ENCODE peak calls at places on chromosomes 11 and 22, in four cellular contexts. D is WTC11, I is K562, J is HepG2. A is an unnamed sample.

GRCh38 chr22:29184886-29185575 is 20.7 kb upstream of the EMID1 start:
- DNase-seq in D (no peak), I (no peak), J (no peak), A (no peak)

GRCh38 chr11:107648247-107648646 is 57.3 kb downstream of the ELMOD1 start:
- DNase-seq in D (peak), I (no peak), J (no peak), A (no peak)

GRCh38 chr22:26671317-26672059 is 14.1 kb downstream of the MIAT start:
- DNase-seq in D (no peak), I (no peak), J (no peak), A (no peak)

GRCh38 chr11:46450846-46451470 is 59.4 kb upstream of the CHRM4 start:
- DNase-seq in D (no peak), I (no peak), J (no peak), A (no peak)

GRCh38 chr11:70730411-70730810 is 332.1 kb downstream of the CTTN start:
- DNase-seq in D (peak), I (no peak), J (no peak), A (no peak)

GRCh38 chr11:1546077-1546535 is 26.0 kb downstream of the DUSP8 start:
- DNase-seq in D (peak), I (no peak), J (no peak), A (no peak)

GRCh38 chr11:112977620-112978212 is 16.5 kb downstream of the NCAM1 start:
- DNase-seq in D (no peak), I (no peak), J (no peak), A (no peak)

GRCh38 chr22:37330200-37331033 is 48.1 kb downstream of the CYTH4 start:
- DNase-seq in D (peak), I (peak), J (peak), A (peak)

GRCh38 chr22:25067851-25068421 is 115.4 kb downstream of the KIAA1671 start:
- DNase-seq in D (no peak), I (no peak), J (no peak), A (peak)

GRCh38 chr11:103031834-103032233 is 60.1 kb downstream of the DCUN1D5 start:
- DNase-seq in D (no peak), I (no peak), J (no peak), A (no peak)
- TF ChIP-seq FOXJ3 in D (no peak), I (no peak), J (no peak), A (no peak)

GRCh38 chr11:95050595-95051202 is 1.5 kb downstream of the KDM4F start:
- DNase-seq in D (no peak), I (no peak), J (no peak), A (no peak)

GRCh38 chr11:95059031-95059430 is 7.7 kb upstream of the SRSF8 start:
- DNase-seq in D (no peak), I (no peak), J (no peak), A (no peak)

GRCh38 chr11:95058622-95059021 is 8.1 kb upstream of the SRSF8 start:
- DNase-seq in D (no peak), I (no peak), J (no peak), A (no peak)

GRCh38 chr11:95057959-95058358 is 8.7 kb downstream of the KDM4F start:
- DNase-seq in D (no peak), I (no peak), J (no peak), A (no peak)

DNA sequence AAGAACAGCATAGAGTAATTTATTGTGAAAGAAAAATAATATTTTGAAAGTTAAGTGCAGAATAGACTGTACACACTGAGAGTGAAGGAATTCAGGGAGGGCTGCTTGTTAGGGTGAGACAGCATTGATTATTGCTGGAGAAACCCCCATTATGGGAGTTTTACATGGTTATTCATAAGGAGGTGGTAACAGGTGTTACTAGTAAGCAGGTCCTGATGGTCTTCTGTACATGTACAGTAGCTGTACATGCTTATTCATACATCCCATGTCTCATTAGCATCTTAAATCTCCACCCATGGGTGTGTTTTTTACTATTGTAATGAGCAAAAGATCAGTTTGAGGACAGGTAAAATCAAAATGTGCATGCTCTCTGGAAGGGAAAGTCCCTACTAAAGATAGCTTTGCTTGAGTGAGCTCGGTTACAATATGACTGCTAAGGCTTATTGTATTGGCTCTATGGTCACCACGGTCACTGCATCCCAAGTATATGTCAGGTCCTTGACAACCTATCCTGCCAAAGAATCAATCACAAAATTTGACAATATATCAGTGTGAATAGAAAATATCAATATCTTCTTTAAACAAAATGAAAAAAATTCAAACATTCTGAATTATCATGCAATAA is 6.2 kb downstream of the KDM4F start:
- DNase-seq in D (no peak), I (no peak), J (no peak), A (no peak)
- TF ChIP-seq FOXJ3 in D (no peak), I (no peak), J (no peak), A (no peak)

DNA sequence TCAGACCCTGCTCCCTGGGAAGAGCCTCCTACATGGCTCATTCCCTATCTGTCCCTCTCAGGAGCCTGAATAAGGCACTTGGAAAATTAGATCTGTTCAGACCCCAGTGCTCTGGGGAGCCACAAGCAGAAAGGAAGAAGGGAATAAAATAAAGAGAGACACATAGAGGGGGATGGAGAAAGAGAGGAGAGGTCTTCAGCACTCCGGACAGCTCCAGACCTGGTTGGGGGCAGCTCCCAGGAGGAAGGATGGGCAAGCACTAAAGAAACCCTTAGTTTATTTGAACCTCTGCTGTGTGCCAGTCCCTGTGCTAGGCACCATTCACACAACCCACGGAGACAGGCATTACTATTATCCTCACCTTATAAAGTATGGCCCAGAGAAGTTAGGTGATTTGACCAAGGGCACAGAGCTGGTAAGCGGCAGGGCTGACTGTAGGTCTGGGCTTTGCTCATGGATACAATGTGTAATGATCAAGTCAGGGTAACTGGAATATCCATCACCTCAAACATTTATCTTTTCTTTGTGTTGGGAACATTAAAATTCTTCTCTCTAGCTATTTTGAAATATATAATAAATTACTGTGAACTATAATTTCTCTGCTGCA is 53.7 kb upstream of the LRRC32 start:
- DNase-seq in D (peak), I (peak), J (no peak), A (no peak)
- TF ChIP-seq FOXJ3 in D (no peak), I (no peak), J (no peak), A (no peak)

DNA sequence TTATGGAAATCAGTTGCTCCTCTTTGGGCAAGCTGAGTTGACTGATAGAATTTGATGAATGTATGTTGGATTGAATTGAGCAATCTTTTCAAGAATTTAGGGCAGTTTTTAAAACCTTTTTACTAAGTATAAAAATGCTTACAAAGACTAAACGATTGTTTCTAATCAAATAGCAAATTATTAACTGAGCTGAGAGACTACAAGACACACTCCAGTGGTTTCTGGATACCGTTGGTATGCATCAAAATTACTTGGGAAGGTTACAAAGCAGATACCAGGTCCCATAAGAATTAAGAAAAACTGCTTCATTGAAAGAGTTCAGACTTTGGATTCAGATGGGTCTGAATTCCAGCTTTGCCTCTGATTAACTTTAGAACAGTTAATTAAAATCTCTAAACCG is 721.4 kb downstream of the FAM181B start:
- DNase-seq in D (no peak), I (no peak), J (no peak), A (no peak)
- TF ChIP-seq FOXJ3 in D (no peak), I (no peak), J (no peak), A (no peak)

GRCh38 chr11:34204396-34205279 is 99.2 kb downstream of the NAT10 start:
- DNase-seq in D (no peak), I (no peak), J (peak), A (no peak)

GRCh38 chr11:34208266-34209135 is 103.1 kb downstream of the NAT10 start:
- DNase-seq in D (no peak), I (peak), J (peak), A (no peak)

GRCh38 chr11:34207487-34207886 is 102.1 kb downstream of the NAT10 start:
- DNase-seq in D (no peak), I (no peak), J (no peak), A (no peak)

GRCh38 chr11:34205326-34206035 is 100.1 kb downstream of the NAT10 start:
- DNase-seq in D (no peak), I (no peak), J (no peak), A (no peak)

DNA sequence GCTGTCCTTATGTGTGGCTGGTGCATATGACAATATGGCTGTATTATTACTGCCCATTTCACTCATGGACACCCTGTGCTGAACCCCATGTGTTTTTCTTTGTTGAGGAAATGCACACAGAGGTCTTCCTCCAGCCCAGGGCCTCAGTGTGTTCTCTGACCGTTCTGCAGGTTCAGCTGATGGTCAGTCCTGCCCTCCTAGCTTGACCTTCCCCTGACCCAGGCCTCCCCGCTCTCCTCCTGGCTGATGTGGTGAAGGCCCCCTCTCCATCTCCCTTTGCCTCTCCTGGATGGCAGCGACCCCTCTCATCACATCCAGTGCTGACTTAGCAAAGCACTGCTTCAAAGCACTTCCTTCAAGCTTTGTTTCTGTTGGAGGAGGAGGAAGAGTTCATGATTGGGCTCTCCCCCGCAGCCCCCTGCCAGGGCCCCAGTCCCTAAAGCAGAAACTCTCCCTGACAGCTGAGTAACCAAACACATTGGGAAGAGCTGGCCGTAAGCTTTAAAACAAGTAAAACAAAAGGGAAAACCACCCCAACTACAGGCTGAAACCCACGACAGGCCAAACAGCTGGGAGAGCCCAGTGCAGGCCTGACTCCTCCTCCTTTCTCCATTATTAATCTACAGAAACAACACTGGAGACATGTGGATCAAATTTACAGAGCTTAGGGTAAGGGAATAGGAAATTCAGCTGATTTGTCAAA is 101.3 kb downstream of the NAT10 start:
- DNase-seq in D (no peak), I (no peak), J (no peak), A (peak)
- TF ChIP-seq FOXJ3 in D (no peak), I (no peak), J (no peak), A (no peak)

GRCh38 chr11:97254790-97255189 is 865.0 kb downstream of the JRKL start:
- DNase-seq in D (no peak), I (no peak), J (no peak), A (no peak)
- TF ChIP-seq FOXJ3 in D (no peak), I (no peak), J (no peak), A (no peak)

GRCh38 chr11:117074122-117074521 is 24.1 kb downstream of the SIK3 start:
- DNase-seq in D (no peak), I (no peak), J (no peak), A (no peak)

GRCh38 chr11:117073539-117073938 is 24.7 kb downstream of the SIK3 start:
- DNase-seq in D (no peak), I (no peak), J (no peak), A (no peak)

GRCh38 chr11:117070016-117070415 is 28.2 kb downstream of the SIK3 start:
- DNase-seq in D (no peak), I (no peak), J (no peak), A (no peak)

GRCh38 chr11:117072517-117073218 is 25.6 kb downstream of the SIK3 start:
- DNase-seq in D (no peak), I (peak), J (peak), A (no peak)

DNA sequence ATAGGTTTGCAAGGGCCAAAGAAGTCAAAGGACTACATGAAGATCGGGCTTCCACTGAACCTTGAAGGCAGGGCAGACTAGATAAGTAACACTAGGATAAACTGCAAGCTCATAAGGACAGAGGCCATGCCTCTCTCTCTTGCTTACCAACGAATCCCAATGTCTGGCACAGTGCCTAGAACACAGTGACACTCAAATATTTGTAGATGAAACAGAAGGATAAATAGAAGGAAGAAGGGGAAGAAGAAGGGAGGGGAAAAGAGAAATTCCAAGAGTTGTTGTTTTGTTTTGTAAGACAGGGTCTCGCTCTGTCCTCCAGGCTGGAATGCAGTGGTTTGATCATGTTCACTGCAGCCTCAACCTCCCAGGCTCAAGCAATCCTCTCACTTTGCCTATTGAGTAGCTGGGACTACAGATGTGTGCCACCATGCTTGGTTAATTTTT is 26.9 kb downstream of the SIK3 start:
- DNase-seq in D (no peak), I (no peak), J (peak), A (no peak)
- TF ChIP-seq FOXJ3 in D (no peak), I (no peak), J (peak), A (no peak)